ENCODE peak calls at places on chromosome 17, in seven cellular contexts. B, W, U, T, I, A and S are unnamed samples.

GRCh38 chr17:37405955-37406634 is 541 bp downstream of the ACACA start:
- DNase-seq in B (no peak), W (no peak), U (no peak), T (peak), I (no peak), A (no peak), S (no peak)

GRCh38 chr17:54013117-54013516 is 190.4 kb downstream of the KIF2B start:
- DNase-seq in B (no peak), W (no peak), U (no peak), T (no peak), I (no peak), A (no peak), S (no peak)

GRCh38 chr17:29179232-29180036 is 764 bp downstream of the MYO18A start:
- DNase-seq in B (peak), W (peak), U (peak), T (peak), I (no peak), A (peak), S (peak)

GRCh38 chr17:18353541-18353940 is 9.8 kb downstream of the SHMT1 start:
- DNase-seq in B (no peak), W (no peak), U (no peak), T (no peak), I (no peak), A (no peak), S (no peak)

GRCh38 chr17:10061131-10061581 is 137.2 kb downstream of the GAS7 start:
- DNase-seq in B (peak), W (no peak), U (peak), T (no peak), I (no peak), A (no peak), S (no peak)

GRCh38 chr17:67211742-67212141 is 33.3 kb downstream of the HELZ start:
- DNase-seq in B (no peak), W (no peak), U (no peak), T (no peak), I (no peak), A (no peak), S (no peak)

GRCh38 chr17:83195330-83196087 is 116.1 kb downstream of the METRNL start:
- DNase-seq in B (no peak), W (no peak), U (peak), T (no peak), I (peak), A (no peak), S (peak)

GRCh38 chr17:80781188-80781577 is 210.5 kb upstream of the CHMP6 start:
- DNase-seq in B (no peak), W (no peak), U (no peak), T (no peak), I (no peak), A (no peak), S (no peak)

GRCh38 chr17:82943339-82943738 is 103.5 kb upstream of the ZNF750 start:
- DNase-seq in B (no peak), W (no peak), U (peak), T (no peak), I (no peak), A (no peak), S (peak)

DNA sequence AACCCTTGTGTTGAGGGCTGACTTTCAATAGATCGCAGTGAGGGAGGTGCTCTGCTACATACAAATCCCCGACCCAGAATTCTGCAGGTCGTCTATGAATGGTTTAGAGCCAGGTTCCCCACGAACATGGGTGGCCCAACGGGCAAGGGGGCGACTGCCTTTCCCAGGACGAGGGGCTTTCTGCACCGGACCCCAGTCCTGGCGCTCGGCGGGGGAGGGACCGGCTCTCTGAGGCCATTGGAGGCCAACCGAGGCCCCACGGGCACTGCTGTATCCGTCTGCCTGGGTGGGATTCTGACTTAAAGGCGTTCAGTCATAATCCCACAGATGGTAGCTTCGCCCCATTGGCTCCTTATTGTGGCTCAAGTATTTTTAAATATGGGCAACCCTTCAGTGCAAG is 21.2 kb downstream of the SEC14L1 start:
- DNase-seq in B (no peak), W (no peak), U (no peak), T (no peak), I (no peak), A (no peak), S (no peak)
- TF ChIP-seq CTCF in B (no peak), W (no peak), U (no peak), T (no peak), I (no peak), A (no peak), S (no peak)

GRCh38 chr17:62901544-62901943 is 64.5 kb upstream of the TANC2 start:
- DNase-seq in B (no peak), W (no peak), U (no peak), T (no peak), I (no peak), A (no peak), S (no peak)
- H3K4me3 ChIP-seq in B (no peak), W (no peak), U (no peak), T (no peak), I (no peak), A (no peak), S (no peak)

GRCh38 chr17:64972611-64973010 is 53.3 kb upstream of the LRRC37A3 start:
- DNase-seq in B (no peak), W (no peak), U (no peak), T (no peak), I (no peak), A (no peak), S (no peak)
- H3K27ac ChIP-seq in B (no peak), W (no peak), U (no peak), T (no peak), I (no peak), A (no peak), S (no peak)

GRCh38 chr17:47776330-47777197 is 43.5 kb downstream of the TBX21 start:
- DNase-seq in B (peak), W (no peak), U (no peak), T (peak), I (no peak), A (peak), S (no peak)
- TF ChIP-seq CTCF in B (peak), W (peak), U (peak), T (peak), I (peak), A (peak), S (peak)

GRCh38 chr17:74514632-74515035 is 16.6 kb downstream of the CD300LB start:
- DNase-seq in B (no peak), W (no peak), U (no peak), T (no peak), I (no peak), A (no peak), S (peak)

GRCh38 chr17:74512624-74513084 is 18.6 kb downstream of the CD300LB start:
- DNase-seq in B (no peak), W (no peak), U (no peak), T (no peak), I (no peak), A (no peak), S (no peak)

GRCh38 chr17:74512041-74512440 is 19.2 kb downstream of the CD300LB start:
- DNase-seq in B (no peak), W (peak), U (no peak), T (no peak), I (no peak), A (no peak), S (no peak)

GRCh38 chr17:74515941-74516340 is 15.3 kb downstream of the CD300LB start:
- DNase-seq in B (no peak), W (no peak), U (no peak), T (no peak), I (no peak), A (no peak), S (peak)

GRCh38 chr17:74513987-74514631 is 17.2 kb downstream of the CD300LB start:
- DNase-seq in B (peak), W (no peak), U (no peak), T (peak), I (no peak), A (peak), S (no peak)
- H3K4me3 ChIP-seq in B (no peak), W (no peak), U (no peak), T (no peak), I (no peak), A (no peak), S (no peak)